ENCODE peak calls at places on chromosomes 16 and 17, in nine cellular contexts. G is mucosa of descending colon, Y is tibial nerve, H is spleen, E is fibroblast of pulmonary artery, T is fibroblast of lung, S is cardiac fibroblast, Z is fibroblast of mammary gland, P is BE2C. I is an unnamed sample.

GRCh38 chr17:68327823-68328557 is 36.7 kb downstream of the ARSG start:
- DNase-seq in E (no peak), Z (no peak), G (no peak), P (no peak), S (no peak), T (no peak), Y (no peak), H (no peak), I (peak; percentile 35)

GRCh38 chr17:77636835-77637806 is 321.4 kb upstream of the TNRC6C start:
- DNase-seq in H (peak; percentile 60), Y (no peak), E (no peak), T (no peak), P (no peak), G (no peak), S (no peak), Z (no peak), I (no peak)

GRCh38 chr16:56408379-56409098 is 16.8 kb downstream of the AMFR start:
- DNase-seq in E (no peak), G (no peak), S (no peak), P (no peak), Y (no peak), H (no peak), Z (no peak), T (no peak), I (no peak)

GRCh38 chr16:1265826-1266225 is 10.0 kb downstream of the TPSD1 start:
- DNase-seq in P (peak; percentile 7), G (no peak), Y (no peak), T (no peak), H (no peak), Z (no peak), E (no peak), S (no peak), I (no peak)

GRCh38 chr17:73786286-73786743 is 142.1 kb upstream of the SDK2 start:
- DNase-seq in H (no peak), S (no peak), Z (peak; percentile 50), G (peak; percentile 81), P (no peak), E (no peak), Y (no peak), T (peak; percentile 11), I (no peak)

GRCh38 chr17:45060824-45061605 is at the start of gene NMT1:
- DNase-seq in H (peak; percentile 97), P (peak; percentile 98), Z (peak; percentile 99), S (peak; percentile 100), T (peak; percentile 100), Y (peak; percentile 97), G (peak; percentile 94), E (peak; percentile 100), I (peak; percentile 100)

GRCh38 chr16:1779234-1779701 is 3.1 kb downstream of the SPSB3 start:
- DNase-seq in Z (no peak), Y (no peak), H (peak; percentile 71), G (no peak), T (no peak), S (no peak), E (no peak), P (no peak), I (no peak)

GRCh38 chr17:77186141-77186604 is 45.4 kb downstream of the SEC14L1 start:
- DNase-seq in S (no peak), Y (no peak), H (no peak), E (no peak), Z (no peak), P (no peak), G (no peak), T (no peak), I (peak; percentile 54)

GRCh38 chr17:63113167-63113566 is 147.1 kb downstream of the TANC2 start:
- DNase-seq in E (peak; percentile 23), S (peak; percentile 11), P (no peak), T (peak; percentile 21), G (no peak), Y (no peak), Z (peak; percentile 22), H (no peak), I (no peak)
- TF ChIP-seq CTCF in E (peak; percentile 15), S (peak; percentile 27), P (peak; percentile 36), T (peak; percentile 15), G (no peak), Y (no peak), Z (peak; percentile 22), H (no peak), I (no peak)

GRCh38 chr16:81626181-81626674 is 152.9 kb upstream of the PLCG2 start:
- DNase-seq in Y (no peak), T (no peak), G (no peak), P (no peak), S (no peak), H (no peak), Z (peak; percentile 54), E (no peak), I (peak; percentile 31)

GRCh38 chr16:81625544-81626152 is 153.4 kb upstream of the PLCG2 start:
- DNase-seq in S (peak; percentile 37), P (no peak), E (peak; percentile 49), G (no peak), Y (no peak), T (no peak), Z (peak; percentile 29), H (no peak), I (peak; percentile 68)

GRCh38 chr16:81621496-81621895 is 157.6 kb upstream of the PLCG2 start:
- DNase-seq in H (no peak), Y (no peak), G (no peak), P (no peak), E (no peak), T (no peak), Z (no peak), S (no peak), I (no peak)

GRCh38 chr16:81624718-81625543 is 154.2 kb upstream of the PLCG2 start:
- DNase-seq in S (no peak), Z (no peak), P (peak; percentile 37), G (no peak), Y (no peak), E (no peak), H (no peak), T (no peak), I (peak; percentile 27)

DNA sequence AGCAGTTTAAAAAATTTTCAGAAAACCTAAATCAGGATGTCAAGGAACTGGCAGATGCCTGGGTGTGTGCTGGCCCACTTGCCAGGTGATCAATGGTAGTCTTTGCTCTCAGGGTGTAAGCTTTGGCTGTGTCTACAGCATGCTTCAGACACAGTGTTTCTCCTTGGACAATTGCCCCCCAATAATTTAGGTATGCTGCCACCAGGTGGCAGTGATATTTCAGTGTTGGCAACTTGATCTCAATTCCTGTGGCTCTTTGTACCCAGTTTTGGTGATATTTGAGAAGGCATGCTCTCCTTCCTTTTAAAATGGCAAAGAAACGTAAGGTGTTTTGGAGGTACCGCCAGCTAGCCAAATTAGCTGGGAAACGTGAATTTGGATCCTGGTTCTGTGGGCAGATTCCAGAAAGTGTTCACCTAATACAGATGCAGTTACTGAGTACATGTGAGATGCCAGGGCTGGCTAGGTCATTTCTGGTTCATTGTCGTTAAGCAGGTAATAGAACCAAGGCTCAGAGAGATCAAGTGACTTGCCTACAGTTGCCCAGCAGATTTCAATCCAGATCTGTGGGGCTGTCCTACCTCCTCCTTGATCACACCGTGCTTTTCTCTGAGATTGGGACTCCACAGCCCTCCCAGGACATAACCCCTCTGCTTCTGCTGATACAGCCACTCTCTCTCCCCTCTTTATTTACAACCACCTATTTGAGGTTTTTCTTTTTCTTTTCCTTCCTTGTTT is 155.6 kb upstream of the PLCG2 start:
- DNase-seq in G (no peak), Z (peak; percentile 54), Y (no peak), T (peak; percentile 65), S (peak; percentile 68), P (peak; percentile 54), E (peak; percentile 68), H (no peak), I (peak; percentile 82)
- H3K4me3 ChIP-seq in G (no peak overlapping the region), Z (no peak overlapping the region), Y (no peak overlapping the region), T (no peak overlapping the region), S (no peak overlapping the region), P (no peak overlapping the region), E (no peak overlapping the region), H (no peak overlapping the region), I (no peak overlapping the region)

GRCh38 chr16:30949655-30950515 is 1.0 kb downstream of the ORAI3 start:
- DNase-seq in H (peak; percentile 89), P (no peak), E (peak; percentile 80), G (peak; percentile 83), Y (peak; percentile 88), S (peak; percentile 90), Z (peak; percentile 91), T (peak; percentile 94), I (peak; percentile 86)

GRCh38 chr16:30947533-30948086 is 1.3 kb upstream of the ORAI3 start:
- DNase-seq in E (no peak), Y (no peak), H (no peak), T (no peak), P (no peak), Z (no peak), S (no peak), G (no peak), I (no peak)

GRCh38 chr16:30948956-30949654 is at the start of gene ORAI3:
- DNase-seq in S (peak; percentile 78), T (peak; percentile 63), P (peak; percentile 49), E (peak; percentile 66), Z (peak; percentile 46), H (peak; percentile 97), Y (peak; percentile 61), G (peak; percentile 82), I (peak; percentile 84)

GRCh38 chr16:30946671-30947532 is 2.0 kb upstream of the ORAI3 start:
- DNase-seq in P (no peak), S (no peak), H (no peak), E (no peak), T (no peak), Y (no peak), Z (no peak), G (peak; percentile 44), I (no peak)

GRCh38 chr16:30948087-30948955 is 547 bp upstream of the ORAI3 start:
- DNase-seq in Z (peak; percentile 97), G (peak; percentile 78), P (peak; percentile 91), S (peak; percentile 99), E (peak; percentile 99), T (peak; percentile 99), H (peak; percentile 88), Y (peak; percentile 91), I (peak; percentile 68)
- TF ChIP-seq CTCF in Z (no peak), G (no peak), P (no peak), S (no peak), E (no peak), T (no peak), H (no peak), Y (no peak), I (no peak)

GRCh38 chr16:54027126-54027922 is 259.3 kb downstream of the IRX3 start:
- DNase-seq in E (peak; percentile 69), Z (peak; percentile 47), H (no peak), P (no peak), G (no peak), T (peak; percentile 58), S (peak; percentile 68), Y (no peak), I (no peak)

GRCh38 chr16:54028013-54028412 is 258.6 kb downstream of the IRX3 start:
- DNase-seq in T (no peak), P (no peak), Z (no peak), H (no peak), G (no peak), Y (no peak), S (no peak), E (no peak), I (no peak)

GRCh38 chr16:54031107-54031760 is 255.4 kb downstream of the IRX3 start:
- DNase-seq in E (peak; percentile 16), G (no peak), T (no peak), S (no peak), Z (peak; percentile 17), Y (no peak), P (no peak), H (no peak), I (no peak)

GRCh38 chr16:54030451-54030850 is 256.1 kb downstream of the IRX3 start:
- DNase-seq in Z (no peak), E (no peak), T (no peak), Y (no peak), S (no peak), H (no peak), P (no peak), G (no peak), I (no peak)

DNA sequence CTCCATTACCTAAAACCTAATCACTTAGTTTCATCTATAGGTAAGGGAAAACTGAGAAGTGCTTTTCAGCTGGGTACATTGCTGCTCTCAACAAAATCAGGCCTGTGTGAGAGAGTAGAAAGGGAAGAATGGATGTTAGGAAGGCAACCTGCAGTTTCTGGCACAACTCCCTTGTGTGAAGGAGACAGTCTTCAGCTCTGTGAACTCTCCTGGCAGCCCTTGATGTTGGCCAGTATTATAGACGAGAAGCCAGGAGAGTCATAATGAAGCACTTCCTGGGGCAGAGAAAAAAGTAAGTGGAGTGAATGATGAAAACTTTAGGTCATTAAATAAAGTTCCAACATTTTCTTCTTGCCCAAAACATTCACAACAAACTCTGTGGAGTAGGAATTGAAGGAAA is 260.1 kb downstream of the IRX3 start:
- DNase-seq in H (no peak), Z (peak; percentile 6), E (peak; percentile 28), P (no peak), Y (no peak), T (no peak), S (peak; percentile 23), G (no peak), I (no peak)
- H3K4me3 ChIP-seq in H (no peak overlapping the region), Z (no peak overlapping the region), E (no peak overlapping the region), P (no peak overlapping the region), Y (no peak overlapping the region), T (no peak overlapping the region), S (no peak overlapping the region), G (no peak overlapping the region), I (no peak overlapping the region)